ENCODE peak calls at places on chromosome 18, in four cellular contexts. P is GM23248, G is right cardiac atrium, Y is mesenchymal stem cell. K is an unnamed sample.
A peak's percentile ranks its signal among the peaks of the same experiment; 100 is the strongest.

GRCh38 chr18:9475643-9476580 is 599 bp downstream of the RALBP1 start:
- DNase-seq in P (peak; percentile 63), Y (peak; percentile 46), G (no peak), K (peak; percentile 9)

GRCh38 chr18:79599503-79599931 is 80.1 kb upstream of the CTDP1 start:
- DNase-seq in P (peak; percentile 88), G (no peak), Y (peak; percentile 61), K (no peak)

GRCh38 chr18:69998523-69998987 is 50.9 kb upstream of the CD226 start:
- DNase-seq in Y (no peak), P (no peak), G (no peak), K (no peak)

GRCh38 chr18:2526320-2526719 is 45.0 kb downstream of the METTL4 start:
- DNase-seq in G (no peak), Y (no peak), P (no peak), K (no peak)

GRCh38 chr18:62070306-62070705 is 116.5 kb downstream of the PIGN start:
- DNase-seq in G (no peak), P (no peak), Y (peak; percentile 26), K (no peak)

GRCh38 chr18:26547302-26548143 is 830 bp downstream of the KCTD1 start:
- DNase-seq in P (peak; percentile 80), Y (peak; percentile 80), G (peak; percentile 70), K (peak; percentile 71)

GRCh38 chr18:59839931-59840685 is 59.7 kb upstream of the PMAIP1 start:
- DNase-seq in G (no peak), P (no peak), Y (no peak), K (no peak)

GRCh38 chr18:44589709-44590108 is 91.0 kb upstream of the SETBP1 start:
- DNase-seq in P (peak; percentile 84), G (no peak), Y (peak; percentile 87), K (no peak)

GRCh38 chr18:48859311-48860275 is 91.2 kb downstream of the SMAD7 start:
- DNase-seq in G (peak; percentile 77), P (no peak), Y (no peak), K (peak; percentile 91)

GRCh38 chr18:61998335-61998734 is 105.5 kb upstream of the RNF152 start:
- DNase-seq in P (no peak), G (no peak), Y (no peak), K (no peak)

GRCh38 chr18:62318613-62319012 is 6.5 kb upstream of the TNFRSF11A start:
- DNase-seq in Y (no peak), G (no peak), P (no peak), K (no peak)

GRCh38 chr18:32422978-32423740 is 47.5 kb downstream of the GAREM1 start:
- DNase-seq in Y (no peak), G (no peak), P (no peak), K (no peak)

GRCh38 chr18:902179-902718 is 2.4 kb upstream of the ADCYAP1 start:
- DNase-seq in G (no peak), Y (peak; percentile 27), P (peak; percentile 31), K (no peak)

GRCh38 chr18:9210996-9211395 is 74.4 kb downstream of the ANKRD12 start:
- DNase-seq in P (no peak), G (no peak), Y (no peak), K (no peak)

GRCh38 chr18:77749189-77749588 is 499.5 kb downstream of the GALR1 start:
- DNase-seq in G (no peak), Y (no peak), P (peak; percentile 12), K (no peak)

GRCh38 chr18:13291745-13292447 is 73.3 kb downstream of the LDLRAD4 start:
- DNase-seq in Y (no peak), G (no peak), P (no peak), K (no peak)

GRCh38 chr18:13434854-13435253 is 216.3 kb downstream of the LDLRAD4 start:
- DNase-seq in Y (no peak), G (no peak), P (no peak), K (no peak)

GRCh38 chr18:477565-477964 is 22.9 kb downstream of the COLEC12 start:
- DNase-seq in G (no peak), Y (no peak), P (no peak), K (no peak)

GRCh38 chr18:78685250-78685979 is 294.2 kb upstream of the SALL3 start:
- DNase-seq in Y (no peak), P (no peak), G (no peak), K (no peak)

GRCh38 chr18:52337286-52337685 is 2.7 kb upstream of the DCC start:
- DNase-seq in G (no peak), Y (peak; percentile 70), P (peak; percentile 57), K (no peak)

GRCh38 chr18:934518-935123 is 29.9 kb downstream of the ADCYAP1 start:
- DNase-seq in Y (no peak), G (no peak), P (no peak), K (no peak)

GRCh38 chr18:48735070-48735676 is 196.3 kb downstream of the CTIF start:
- DNase-seq in Y (no peak), P (no peak), G (no peak), K (no peak)

GRCh38 chr18:44786697-44787096 is 106.0 kb downstream of the SETBP1 start:
- DNase-seq in G (no peak), P (no peak), Y (no peak), K (no peak)

GRCh38 chr18:64720781-64721464 is 572.0 kb upstream of the LINC00305 start:
- DNase-seq in P (no peak), Y (no peak), G (no peak), K (no peak)

GRCh38 chr18:30405038-30405437 is 637.5 kb downstream of the DSC3 start:
- DNase-seq in P (no peak), G (no peak), Y (no peak), K (no peak)

GRCh38 chr18:3454365-3455089 is 4.6 kb downstream of the TGIF1 start:
- DNase-seq in P (peak; percentile 73), Y (peak; percentile 79), G (no peak), K (peak; percentile 37)

GRCh38 chr18:56257215-56257614 is 381.2 kb downstream of the TXNL1 start:
- DNase-seq in Y (peak; percentile 87), P (peak; percentile 86), G (no peak), K (no peak)

GRCh38 chr18:73638709-73639108 is 508.9 kb downstream of the FBXO15 start:
- DNase-seq in G (no peak), Y (peak; percentile 33), P (peak; percentile 38), K (no peak)

GRCh38 chr18:3526421-3527354 is 76.7 kb downstream of the TGIF1 start:
- DNase-seq in P (peak; percentile 12), Y (peak; percentile 5), G (no peak), K (no peak)

GRCh38 chr18:3498705-3499451 is 48.9 kb downstream of the TGIF1 start:
- DNase-seq in G (peak; percentile 26), Y (peak; percentile 49), P (peak; percentile 66), K (peak; percentile 38)

GRCh38 chr18:41311571-41312240 is 643.3 kb upstream of the PIK3C3 start:
- DNase-seq in G (no peak), Y (no peak), P (no peak), K (no peak)

GRCh38 chr18:79765491-79766245 is 32.1 kb upstream of the KCNG2 start:
- DNase-seq in G (no peak), P (peak; percentile 75), Y (no peak), K (no peak)

GRCh38 chr18:45517181-45517741 is 98.0 kb upstream of the SLC14A2 start:
- DNase-seq in G (peak; percentile 81), P (peak; percentile 86), Y (peak; percentile 22), K (peak; percentile 57)

GRCh38 chr18:72752220-72752619 is 115.6 kb downstream of the NETO1 start:
- DNase-seq in Y (no peak), G (no peak), P (no peak), K (no peak)

GRCh38 chr18:75086494-75087034 is 122.4 kb downstream of the PTGR3 start:
- DNase-seq in P (no peak), Y (no peak), G (no peak), K (no peak)

GRCh38 chr18:70373062-70373519 is 84.2 kb downstream of the SOCS6 start:
- DNase-seq in P (peak; percentile 96), G (no peak), Y (peak; percentile 91), K (peak; percentile 42)

GRCh38 chr18:23357992-23358594 is 95.0 kb upstream of the RIOK3 start:
- DNase-seq in Y (no peak), P (no peak), G (peak; percentile 80), K (peak; percentile 46)
- H3K4me3 ChIP-seq in Y (no peak overlapping the region), P (no peak overlapping the region), G (no peak overlapping the region), K (no peak overlapping the region)

GRCh38 chr18:23238152-23238531 is 102.9 kb downstream of the CABLES1 start:
- DNase-seq in P (peak; percentile 95), Y (peak; percentile 29), G (peak; percentile 60), K (peak; percentile 40)

GRCh38 chr18:23237524-23238151 is 102.4 kb downstream of the CABLES1 start:
- DNase-seq in Y (peak; percentile 70), G (peak; percentile 69), P (peak; percentile 88), K (peak; percentile 27)

GRCh38 chr18:23235336-23235735 is 100.1 kb downstream of the CABLES1 start:
- DNase-seq in G (no peak), P (no peak), Y (no peak), K (no peak)

GRCh38 chr18:23235860-23236259 is 100.6 kb downstream of the CABLES1 start:
- DNase-seq in P (no peak), Y (no peak), G (no peak), K (no peak)

DNA sequence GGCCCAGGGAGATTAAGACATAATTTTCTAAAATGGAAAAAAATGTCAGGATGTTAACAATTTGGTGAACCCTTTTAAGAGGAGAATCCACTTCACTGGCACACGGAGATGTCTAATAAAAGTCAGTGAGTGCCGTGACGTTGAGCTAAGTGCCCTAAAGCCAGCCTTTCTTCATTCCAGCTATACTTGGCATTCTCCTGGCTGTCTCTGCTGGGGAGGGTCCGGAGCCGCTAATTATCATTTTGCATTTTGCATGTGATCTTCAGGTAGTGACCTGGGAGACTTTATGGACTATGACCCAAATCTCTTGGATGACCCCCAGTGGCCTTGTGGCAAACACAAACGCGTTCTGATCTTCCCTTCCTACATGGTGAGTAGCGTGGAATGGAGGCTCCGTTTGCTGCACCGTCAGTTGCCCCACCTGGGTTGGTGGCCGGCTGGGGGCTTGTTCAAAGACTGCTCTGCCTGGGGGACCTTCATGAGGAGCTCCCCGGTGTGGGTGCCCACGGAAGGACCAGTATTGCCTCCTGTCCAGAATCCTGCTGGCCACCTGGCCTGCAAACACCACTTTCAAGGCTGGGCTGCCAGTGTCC is 101.7 kb downstream of the CABLES1 start:
- DNase-seq in G (no peak), Y (no peak), P (no peak), K (no peak)
- H3K4me1 ChIP-seq in G (peaks cover 8% of the 10 kb centered on the region), Y (peaks cover 21% of the 10 kb centered on the region), P (peaks cover 24% of the 10 kb centered on the region), K (no peaks in the 10 kb centered on the region)

GRCh38 chr18:36157441-36157840 is 27.7 kb downstream of the ELP2 start:
- DNase-seq in Y (peak; percentile 11), P (peak; percentile 59), G (no peak), K (no peak)
- H3K27ac ChIP-seq in Y (peak overlapping the region; percentile 98), P (peak overlapping the region; percentile 82), G (no peak overlapping the region), K (no peak overlapping the region)

GRCh38 chr18:21830533-21830932 is 89.9 kb downstream of the MIB1 start:
- DNase-seq in P (no peak), Y (no peak), G (no peak), K (no peak)
- H3K4me3 ChIP-seq in P (no peak overlapping the region), Y (no peak overlapping the region), G (peak overlapping the region; percentile 82), K (no peak overlapping the region)

GRCh38 chr18:58309099-58309498 is 265.1 kb downstream of the NEDD4L start:
- DNase-seq in Y (no peak), P (no peak), G (no peak), K (no peak)

GRCh38 chr18:58309610-58310239 is 265.7 kb downstream of the NEDD4L start:
- DNase-seq in Y (no peak), P (no peak), G (no peak), K (no peak)

GRCh38 chr18:58310517-58310916 is 266.5 kb downstream of the NEDD4L start:
- DNase-seq in Y (peak; percentile 13), P (no peak), G (peak; percentile 48), K (no peak)

GRCh38 chr18:58307441-58307840 is 263.4 kb downstream of the NEDD4L start:
- DNase-seq in Y (no peak), P (peak; percentile 41), G (no peak), K (no peak)

GRCh38 chr18:58308463-58308862 is 264.4 kb downstream of the NEDD4L start:
- DNase-seq in G (no peak), Y (no peak), P (no peak), K (no peak)
- H3K4me1 ChIP-seq in G (peaks cover 1% of the 10 kb centered on the region), Y (peaks cover 5% of the 10 kb centered on the region), P (no peaks in the 10 kb centered on the region), K (no peaks in the 10 kb centered on the region)